ENCODE peak calls at places on chromosomes 2 and 18, in four cellular contexts. Q is tibial artery, J is upper lobe of right lung, B is gastrocnemius medialis. X is an unnamed sample. For H3K4me1 and H3K27me3, the result is how much of the 10 kb centered on the place peaks cover.

GRCh38 chr18:38545071-38545470 is 979.5 kb upstream of the CELF4 start:
- DNase-seq in Q (no peak), J (no peak), B (no peak), X (no peak)

GRCh38 chr2:112118148-112118547 is 20.0 kb upstream of the FBLN7 start:
- DNase-seq in Q (no peak), J (no peak), B (no peak), X (no peak)

GRCh38 chr2:197372582-197372981 is 62.0 kb upstream of the ANKRD44 start:
- DNase-seq in Q (no peak), J (no peak), B (no peak), X (no peak)

GRCh38 chr2:8378016-8378810 is 303.6 kb upstream of the ID2 start:
- DNase-seq in Q (no peak), J (no peak), B (no peak), X (no peak)

GRCh38 chr2:196515041-196515440 is 124.5 kb upstream of the CCDC150 start:
- DNase-seq in Q (no peak), J (no peak), B (no peak), X (no peak)

GRCh38 chr2:215973954-215974699 is 39.2 kb downstream of the MREG start:
- DNase-seq in Q (peak), J (no peak), B (peak), X (peak)

GRCh38 chr2:199458806-199459285 is 1.1 kb upstream of the SATB2 start:
- DNase-seq in Q (no peak), J (no peak), B (no peak), X (no peak)

GRCh38 chr2:191333911-191334357 is 88.7 kb downstream of the MYO1B start:
- DNase-seq in Q (peak), J (no peak), B (no peak), X (no peak)

GRCh38 chr2:153391131-153391530 is 87.4 kb downstream of the RPRM start:
- DNase-seq in Q (no peak), J (no peak), B (no peak), X (no peak)

DNA sequence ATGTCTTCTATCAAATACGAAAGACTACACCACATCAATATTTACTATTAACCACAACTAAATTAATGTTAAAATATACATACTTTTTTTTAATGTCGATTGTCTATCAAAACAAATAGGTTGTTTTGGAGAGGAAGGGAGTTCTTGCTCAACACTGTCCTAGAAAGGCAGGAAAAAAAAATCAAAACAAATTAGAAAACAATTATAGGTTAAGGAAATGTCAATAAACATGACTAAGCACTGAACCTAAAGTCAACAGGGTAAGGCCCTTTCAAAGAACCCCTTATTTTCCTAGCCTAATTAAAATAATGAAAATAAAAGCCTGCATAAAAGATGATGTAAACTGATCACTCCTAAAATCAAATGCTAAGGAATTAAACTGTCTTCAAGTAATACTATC is 2.8 kb downstream of the CEP76 start:
- DNase-seq in Q (no peak), J (no peak), B (no peak), X (no peak)
- H3K4me1 ChIP-seq in Q (under half), J (under half), B (under half), X (under half)

GRCh38 chr18:61551586-61551985 is 218.4 kb downstream of the CDH20 start:
- DNase-seq in Q (no peak), J (no peak), B (peak), X (no peak)

GRCh38 chr18:61554946-61555361 is 221.7 kb downstream of the CDH20 start:
- DNase-seq in Q (no peak), J (no peak), B (no peak), X (no peak)

GRCh38 chr18:61556862-61557261 is 223.6 kb downstream of the CDH20 start:
- DNase-seq in Q (no peak), J (no peak), B (no peak), X (no peak)

GRCh38 chr18:61556316-61556715 is 223.1 kb downstream of the CDH20 start:
- DNase-seq in Q (no peak), J (no peak), B (no peak), X (no peak)

DNA sequence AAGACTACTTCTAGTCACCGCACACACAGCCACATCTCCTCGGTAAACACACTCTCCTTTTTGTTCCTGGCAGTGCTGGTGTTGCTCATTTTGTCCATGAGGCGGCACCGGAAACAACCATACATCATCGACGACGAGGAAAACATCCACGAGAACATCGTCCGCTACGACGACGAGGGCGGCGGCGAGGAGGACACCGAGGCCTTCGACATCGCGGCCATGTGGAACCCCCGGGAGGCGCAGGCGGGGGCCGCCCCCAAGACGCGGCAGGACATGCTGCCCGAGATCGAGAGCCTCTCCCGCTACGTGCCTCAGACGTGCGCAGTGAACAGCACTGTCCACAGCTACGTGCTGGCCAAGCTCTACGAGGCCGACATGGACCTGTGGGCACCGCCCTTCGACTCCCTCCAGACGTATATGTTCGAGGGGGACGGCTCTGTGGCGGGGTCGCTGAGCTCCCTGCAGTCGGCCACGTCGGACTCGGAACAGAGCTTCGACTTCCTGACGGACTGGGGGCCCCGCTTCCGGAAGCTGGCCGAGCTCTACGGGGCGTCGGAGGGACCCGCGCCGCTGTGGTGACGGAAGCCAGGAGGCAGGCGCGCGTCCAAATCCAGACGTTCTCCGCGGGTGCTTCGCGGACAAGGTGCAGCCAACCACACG is 221.0 kb downstream of the CDH20 start:
- DNase-seq in Q (no peak), J (no peak), B (no peak), X (no peak)
- H3K4me3 ChIP-seq in Q (no peak), J (peak), B (no peak), X (peak)

DNA sequence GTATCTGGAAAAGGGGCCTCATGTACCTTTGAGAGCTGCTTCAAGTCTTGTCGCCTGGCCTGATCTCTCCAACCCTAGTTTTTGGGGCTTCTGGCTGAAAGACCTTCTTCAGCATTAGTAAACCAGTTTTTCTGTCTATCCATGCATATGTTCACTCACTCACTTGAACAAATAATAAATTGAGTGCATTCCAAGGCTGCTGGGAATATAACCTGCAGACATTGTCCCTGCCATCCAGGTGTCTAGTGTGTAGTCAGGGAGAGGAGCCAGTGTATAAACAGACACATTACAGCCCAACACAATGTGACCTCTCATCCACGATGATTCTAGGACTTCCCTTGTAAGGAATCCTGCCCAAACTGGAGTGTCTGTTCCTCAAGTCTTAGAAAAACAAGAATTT is 262.1 kb downstream of the PRKCE start:
- DNase-seq in Q (no peak), J (no peak), B (no peak), X (no peak)
- H3K27me3 ChIP-seq in Q (under half), J (under half), B (under half), X (under half)

GRCh38 chr2:119480184-119480583 is 44.1 kb downstream of the SCTR start:
- DNase-seq in Q (no peak), J (no peak), B (no peak), X (no peak)

GRCh38 chr2:119482481-119483394 is 41.5 kb downstream of the SCTR start:
- DNase-seq in Q (peak), J (no peak), B (no peak), X (no peak)

GRCh38 chr2:119483395-119483753 is 40.9 kb downstream of the SCTR start:
- DNase-seq in Q (no peak), J (no peak), B (no peak), X (no peak)

GRCh38 chr2:119480718-119481142 is 43.6 kb downstream of the SCTR start:
- DNase-seq in Q (no peak), J (no peak), B (no peak), X (no peak)

GRCh38 chr2:119481501-119482455 is 42.5 kb downstream of the SCTR start:
- DNase-seq in Q (no peak), J (no peak), B (no peak), X (no peak)
- H3K4me1 ChIP-seq in Q (under half), J (under half), B (under half), X (under half)

DNA sequence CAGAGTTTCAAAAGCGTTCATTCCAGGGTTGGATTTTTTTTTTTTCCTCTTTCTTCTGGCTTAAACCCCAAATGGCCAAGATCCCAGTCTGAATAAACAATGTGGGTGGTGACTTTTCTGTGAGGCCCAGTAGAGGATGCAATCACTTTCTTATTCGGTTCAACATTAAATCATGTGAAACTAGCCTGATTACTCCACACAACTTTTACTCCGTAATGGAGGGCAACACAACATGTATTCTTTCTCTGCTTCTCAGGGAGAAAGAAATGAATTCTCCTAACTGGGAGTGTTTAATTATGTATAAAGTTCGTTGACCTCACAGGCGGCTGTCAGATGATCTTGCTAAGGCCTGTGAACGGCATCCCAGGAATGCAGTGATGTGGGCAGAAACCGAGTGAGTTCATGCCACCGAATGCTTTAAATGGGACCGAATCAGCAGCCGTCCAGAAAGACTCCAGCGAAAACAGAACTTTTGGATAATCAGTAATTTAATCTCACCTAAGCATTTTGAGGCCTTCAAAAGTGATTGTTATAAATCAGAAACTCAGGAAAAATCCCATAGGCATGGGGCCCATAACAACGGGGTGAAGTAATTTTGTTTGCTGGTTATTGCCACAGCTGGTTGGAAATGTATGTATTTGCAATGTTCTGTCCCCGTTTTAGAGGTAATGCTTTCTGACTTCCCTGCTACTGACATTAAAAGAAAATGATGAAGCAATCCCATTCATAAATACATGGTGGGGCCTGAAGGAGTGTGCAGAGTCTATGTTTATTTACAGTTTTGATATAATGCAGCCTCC is 81.5 kb downstream of the BCL2 start:
- DNase-seq in Q (no peak), J (no peak), B (no peak), X (peak)
- H3K4me3 ChIP-seq in Q (peak), J (peak), B (peak), X (no peak)